ENCODE peak calls at places on chromosomes 7 and 10, in six cellular contexts. F, S, P, K, M and Y are unnamed samples.
A peak's percentile ranks its signal among the peaks of the same experiment; 100 is the strongest.

GRCh38 chr7:4612237-4612636 is 69.9 kb upstream of the FOXK1 start:
- DNase-seq in M (no peak), P (no peak), F (no peak), K (no peak), S (no peak), Y (no peak)

GRCh38 chr10:12349628-12350166 is 350 bp downstream of the CAMK1D start:
- DNase-seq in F (no peak), K (no peak), M (no peak), S (no peak), P (no peak), Y (no peak)

GRCh38 chr7:55533050-55533728 is 39.1 kb downstream of the VOPP1 start:
- DNase-seq in M (no peak), S (no peak), F (no peak), K (peak; percentile 51), P (peak; percentile 79), Y (no peak)

GRCh38 chr7:26365077-26365896 is 73.6 kb downstream of the SNX10 start:
- DNase-seq in S (peak; percentile 80), F (peak; percentile 86), M (no peak), K (peak; percentile 78), P (peak; percentile 63), Y (no peak)

GRCh38 chr10:78473016-78473415 is 439.4 kb downstream of the RPS24 start:
- DNase-seq in P (no peak), K (no peak), M (no peak), S (peak; percentile 62), F (no peak), Y (peak; percentile 54)

GRCh38 chr10:91090761-91091529 is 129.5 kb upstream of the PCGF5 start:
- DNase-seq in F (peak; percentile 16), M (no peak), S (no peak), K (peak; percentile 18), P (peak; percentile 24), Y (no peak)

GRCh38 chr10:69087600-69088470 is at the start of gene SRGN:
- DNase-seq in M (peak; percentile 87), P (peak; percentile 73), F (peak; percentile 98), K (peak; percentile 92), S (no peak), Y (no peak)

GRCh38 chr7:157271991-157272324 is 64.8 kb upstream of the DNAJB6 start:
- DNase-seq in S (no peak), M (peak; percentile 90), F (peak; percentile 98), K (peak; percentile 99), P (peak; percentile 19), Y (no peak)

GRCh38 chr7:108103566-108104298 is 26.4 kb downstream of the LAMB4 start:
- DNase-seq in S (no peak), K (peak; percentile 93), F (peak; percentile 77), P (no peak), M (no peak), Y (no peak)

GRCh38 chr7:158547817-158548216 is 39.8 kb downstream of the PTPRN2 start:
- DNase-seq in S (no peak), P (no peak), K (no peak), M (no peak), F (no peak), Y (no peak)

GRCh38 chr7:1480670-1481069 is 21.4 kb upstream of the MICALL2 start:
- DNase-seq in K (no peak), M (no peak), F (no peak), S (no peak), P (no peak), Y (no peak)

GRCh38 chr7:42338231-42339222 is 101.5 kb upstream of the GLI3 start:
- DNase-seq in K (peak; percentile 84), S (no peak), F (peak; percentile 56), P (no peak), M (no peak), Y (no peak)

GRCh38 chr10:77416327-77417135 is 221.1 kb downstream of the KCNMA1 start:
- DNase-seq in K (peak; percentile 76), F (peak; percentile 82), P (no peak), S (no peak), M (no peak), Y (no peak)

GRCh38 chr10:68247931-68248330 is 16.0 kb upstream of the ATOH7 start:
- DNase-seq in M (no peak), S (no peak), P (no peak), K (no peak), F (no peak), Y (no peak)

GRCh38 chr7:98669417-98670015 is 52.4 kb downstream of the NPTX2 start:
- DNase-seq in K (no peak), F (no peak), M (no peak), S (no peak), P (no peak), Y (no peak)

GRCh38 chr7:142168746-142169145 is 57.2 kb downstream of the MGAM2 start:
- DNase-seq in P (no peak), K (peak; percentile 0), M (no peak), F (no peak), S (peak; percentile 15), Y (no peak)

GRCh38 chr10:131726460-131726861 is 174.3 kb upstream of the PPP2R2D start:
- DNase-seq in F (peak; percentile 4), P (no peak), S (peak; percentile 86), M (peak; percentile 61), K (no peak), Y (peak; percentile 62)

GRCh38 chr7:140684066-140684950 is 11.6 kb downstream of the ADCK2 start:
- DNase-seq in F (no peak), P (no peak), M (no peak), S (no peak), K (no peak), Y (peak; percentile 62)

GRCh38 chr10:7625009-7625408 is 41.8 kb downstream of the ITIH5 start:
- DNase-seq in S (no peak), F (no peak), P (no peak), K (no peak), M (no peak), Y (no peak)

GRCh38 chr10:47290338-47290737 is 9.7 kb upstream of the GDF10 start:
- DNase-seq in P (no peak), F (no peak), M (no peak), K (no peak), S (no peak), Y (no peak)

GRCh38 chr7:155255660-155256059 is 42.0 kb upstream of the INSIG1 start:
- DNase-seq in M (no peak), K (no peak), P (no peak), F (no peak), S (no peak), Y (no peak)

GRCh38 chr10:131027256-131027655 is 284.3 kb downstream of the TCERG1L start:
- DNase-seq in P (no peak), M (no peak), K (no peak), F (no peak), S (no peak), Y (no peak)

GRCh38 chr10:59877191-59877671 is 29.1 kb downstream of the CCDC6 start:
- DNase-seq in P (no peak), M (no peak), F (peak; percentile 28), S (no peak), K (no peak), Y (no peak)

GRCh38 chr10:50216418-50216817 is 34.9 kb downstream of the ASAH2 start:
- DNase-seq in P (no peak), F (no peak), M (no peak), S (no peak), K (no peak), Y (no peak)

GRCh38 chr10:88902328-88902789 is 22.3 kb downstream of the STAMBPL1 start:
- DNase-seq in S (no peak), M (no peak), F (no peak), K (no peak), P (no peak), Y (no peak)

GRCh38 chr10:125792342-125793063 is 16.9 kb upstream of the MMP21 start:
- DNase-seq in M (no peak), S (no peak), K (no peak), F (no peak), P (no peak), Y (no peak)

GRCh38 chr10:102776779-102777417 is 33.1 kb downstream of the WBP1L start:
- DNase-seq in K (peak; percentile 99), M (peak; percentile 89), F (peak; percentile 98), S (peak; percentile 85), P (no peak), Y (peak; percentile 72)

GRCh38 chr10:11608159-11608966 is 3.1 kb downstream of the USP6NL start:
- DNase-seq in F (no peak), K (no peak), S (no peak), M (no peak), P (peak; percentile 23), Y (no peak)

GRCh38 chr7:150781016-150781415 is 19.1 kb downstream of the TMEM176B start:
- DNase-seq in K (peak; percentile 67), P (no peak), S (no peak), M (no peak), F (peak; percentile 55), Y (no peak)

DNA sequence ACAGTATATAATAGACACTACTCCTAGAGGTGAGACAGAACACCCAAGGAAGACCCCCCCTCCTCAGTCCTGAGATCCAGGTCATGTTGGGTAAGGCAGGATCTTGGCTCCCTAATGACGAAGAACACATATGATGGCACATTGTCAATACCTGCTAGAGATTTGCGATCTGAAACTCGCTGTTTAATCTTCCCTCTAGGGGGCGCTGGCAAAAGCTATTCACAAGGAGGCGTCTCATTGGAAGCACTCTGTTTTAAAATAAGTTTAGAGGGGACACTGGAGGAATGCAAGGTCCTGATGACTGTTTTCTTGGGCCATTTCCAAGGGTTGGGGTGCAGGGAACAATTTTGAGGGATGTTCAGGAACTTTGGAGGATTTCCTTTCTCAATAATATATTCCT is 1013.7 kb upstream of the MBL2 start:
- DNase-seq in F (no peak), M (no peak), P (no peak), S (peak; percentile 45), K (no peak), Y (no peak)
- TF ChIP-seq CTCF in F (no peak), M (no peak), P (no peak), S (peak; percentile 70), K (no peak), Y (peak; percentile 60)

GRCh38 chr7:2660359-2661095 is 27.5 kb upstream of the AMZ1 start:
- DNase-seq in K (no peak), F (no peak), P (no peak), S (peak; percentile 41), M (no peak), Y (no peak)
- TF ChIP-seq CTCF in K (peak; percentile 43), F (peak; percentile 45), P (peak; percentile 13), S (peak; percentile 54), M (no peak), Y (peak; percentile 52)

GRCh38 chr7:93751421-93751820 is 139.1 kb downstream of the TFPI2 start:
- DNase-seq in S (no peak), K (no peak), F (no peak), M (no peak), P (no peak), Y (no peak)

GRCh38 chr7:93750986-93751385 is 139.6 kb downstream of the TFPI2 start:
- DNase-seq in P (no peak), S (no peak), F (no peak), K (no peak), M (no peak), Y (no peak)

DNA sequence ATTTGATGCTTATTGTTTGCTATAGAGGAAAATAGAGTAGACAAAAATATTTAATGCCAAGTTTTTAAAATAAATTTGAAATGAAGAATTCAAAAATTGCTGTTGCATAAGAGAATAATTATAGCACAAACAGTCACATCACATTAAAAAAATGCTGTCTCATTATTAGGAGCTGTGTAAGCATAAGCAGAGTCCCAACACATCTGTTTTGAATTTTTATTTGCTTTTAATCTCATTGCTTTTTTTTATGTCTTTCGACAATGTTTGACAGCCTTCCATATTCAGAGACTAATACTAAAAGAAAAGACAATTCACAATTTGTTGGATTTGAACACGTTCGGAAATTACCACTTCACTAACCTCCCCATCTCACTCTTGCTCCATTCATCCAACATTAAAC is 143.5 kb downstream of the TFPI2 start:
- DNase-seq in K (no peak), M (no peak), S (no peak), P (no peak), F (no peak), Y (no peak)
- TF ChIP-seq CTCF in K (no peak), M (no peak), S (no peak), P (no peak), F (no peak), Y (no peak)

GRCh38 chr7:123682690-123683089 is 27.0 kb downstream of the LMOD2 start:
- DNase-seq in K (peak; percentile 76), P (peak; percentile 22), M (no peak), F (peak; percentile 80), S (peak; percentile 59), Y (no peak)
- TF ChIP-seq CTCF in K (peak; percentile 59), P (no peak), M (peak; percentile 54), F (peak; percentile 54), S (peak; percentile 72), Y (peak; percentile 78)